ENCODE peak calls at places on chromosomes 4 and X, in five cellular contexts. U is IMR-90, Q is hepatocyte, F is osteoblast, G is neural progenitor cell. K is an unnamed sample.

GRCh38 chr4:107740950-107741701 is 21.1 kb upstream of the PAPSS1 start:
- DNase-seq in U (peak), Q (peak), F (peak), G (no peak), K (no peak)

GRCh38 chr4:5220028-5220427 is 168.7 kb downstream of the STK32B start:
- DNase-seq in U (peak), Q (peak), F (no peak), G (peak), K (peak)

GRCh38 chr4:118270492-118270891 is 82.3 kb downstream of the PRSS12 start:
- DNase-seq in U (peak), Q (peak), F (peak), G (peak), K (peak)

GRCh38 chr4:83114576-83114975 is at the start of gene PLAC8:
- DNase-seq in U (no peak), Q (peak), F (no peak), G (no peak), K (peak)

GRCh38 chr4:16227462-16227868 is 1.2 kb upstream of the TAPT1 start:
- DNase-seq in U (peak), Q (peak), F (peak), G (peak), K (peak)

GRCh38 chrX:24266996-24267395 is 46.9 kb downstream of the SUPT20HL2 start:
- DNase-seq in U (peak), Q (no peak), F (no peak), G (no peak), K (no peak)

GRCh38 chr4:151841107-151841506 is 80.3 kb upstream of the GATB start:
- DNase-seq in U (no peak), Q (no peak), F (no peak), G (no peak), K (no peak)

GRCh38 chr4:151169223-151169622 is 69.8 kb downstream of the RPS3A start:
- DNase-seq in U (peak), Q (peak), F (peak), G (peak), K (no peak)

GRCh38 chrX:68402094-68402493 is 31.2 kb downstream of the OPHN1 start:
- DNase-seq in U (no peak), Q (no peak), F (no peak), G (no peak), K (no peak)

GRCh38 chr4:2933566-2934076 is 29.6 kb downstream of the NOP14 start:
- DNase-seq in U (no peak), Q (no peak), F (peak), G (no peak), K (no peak)

DNA sequence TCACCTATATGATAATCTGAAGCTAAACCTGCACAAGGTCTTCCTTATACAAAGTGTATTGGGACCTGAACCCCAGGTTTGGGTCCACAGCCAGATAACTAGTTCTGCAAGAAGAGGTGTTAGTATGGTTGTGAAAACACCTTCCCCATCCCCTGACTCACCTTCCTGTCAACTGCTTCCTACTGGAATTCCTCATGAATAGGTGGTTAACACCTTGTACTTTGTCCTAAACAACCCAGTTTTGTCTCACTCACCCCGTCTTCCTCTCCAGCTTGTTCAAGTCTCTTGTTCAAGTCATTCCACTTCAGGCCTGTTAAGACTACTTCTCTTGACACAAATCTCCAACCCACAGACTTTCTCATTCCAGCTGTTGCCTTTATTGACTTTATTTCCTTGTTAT is 45.5 kb downstream of the CCNG2 start:
- DNase-seq in U (no peak), Q (peak), F (no peak), G (no peak), K (no peak)
- H3K4me2 ChIP-seq in U (no peak), Q (peak), F (no peak), G (no peak), K (no peak)

GRCh38 chr4:17339376-17339775 is 172.5 kb downstream of the QDPR start:
- DNase-seq in U (no peak), Q (no peak), F (no peak), G (no peak), K (no peak)

GRCh38 chr4:17336524-17336941 is 175.4 kb downstream of the QDPR start:
- DNase-seq in U (peak), Q (no peak), F (no peak), G (no peak), K (no peak)

GRCh38 chr4:17336986-17337385 is 174.9 kb downstream of the QDPR start:
- DNase-seq in U (no peak), Q (no peak), F (no peak), G (no peak), K (no peak)

GRCh38 chr4:17335371-17335770 is 176.5 kb downstream of the QDPR start:
- DNase-seq in U (no peak), Q (no peak), F (no peak), G (no peak), K (no peak)

DNA sequence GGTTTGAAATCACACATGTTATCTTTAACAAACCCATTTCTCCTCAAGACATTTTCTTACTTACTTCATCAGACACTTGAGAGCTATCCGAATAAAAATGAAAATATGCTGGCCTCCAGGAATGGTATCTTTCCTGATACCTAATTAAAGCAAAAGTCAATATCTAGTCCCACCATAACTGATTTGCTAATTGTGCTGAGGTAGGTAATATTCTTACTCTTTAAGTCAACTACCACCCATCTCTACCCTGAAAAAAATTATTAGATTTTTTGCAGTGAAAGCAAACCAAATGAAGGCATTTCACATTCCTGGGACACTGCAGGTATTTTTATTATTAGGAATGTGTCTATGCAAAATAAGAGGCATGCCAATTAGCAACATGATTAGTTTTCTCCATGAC is 175.8 kb downstream of the QDPR start:
- DNase-seq in U (no peak), Q (no peak), F (no peak), G (no peak), K (no peak)
- H3K27ac ChIP-seq in U (no peak), Q (no peak), F (no peak), G (no peak), K (no peak)

DNA sequence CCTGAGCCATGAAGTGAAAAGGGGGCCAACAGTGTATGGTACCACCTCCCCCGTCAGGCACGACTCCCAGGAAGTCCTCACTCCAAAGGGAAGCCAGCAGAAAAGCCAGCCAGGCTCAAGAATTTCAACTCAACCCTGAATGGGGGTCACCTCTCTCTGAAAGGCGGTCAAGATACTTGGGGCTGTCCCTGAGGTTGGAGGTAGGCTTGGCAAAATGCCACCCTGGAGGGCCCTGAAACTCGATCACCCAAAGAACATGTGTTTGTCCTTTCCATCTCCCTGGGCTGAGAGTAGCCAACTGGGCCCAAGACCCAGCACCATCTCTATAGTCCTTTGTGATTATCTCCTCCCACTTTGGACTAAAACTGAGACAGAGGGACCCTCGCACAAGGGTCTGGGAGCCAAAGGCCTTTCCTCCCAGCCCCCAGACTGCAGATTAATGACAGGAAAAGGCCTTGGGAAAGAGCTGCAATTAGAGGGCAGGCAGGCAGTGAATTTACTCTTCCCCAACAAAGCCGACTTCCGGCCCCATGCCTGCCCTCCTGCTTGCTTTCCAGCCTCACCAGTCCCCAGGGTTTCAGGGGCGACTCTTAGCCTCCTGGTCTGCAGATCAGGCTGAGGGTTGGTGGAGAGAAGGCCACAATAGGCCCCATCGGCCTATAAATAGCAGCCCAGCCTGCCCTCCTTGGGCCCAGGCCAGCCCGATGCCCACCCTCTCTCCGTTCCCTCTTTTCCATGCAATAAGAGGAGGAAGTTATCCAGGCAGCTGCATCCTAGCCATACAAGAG is 5.6 kb downstream of the SASH3 start:
- DNase-seq in U (no peak), Q (no peak), F (peak), G (no peak), K (no peak)
- H3K4me2 ChIP-seq in U (no peak), Q (no peak), F (no peak), G (no peak), K (no peak)

DNA sequence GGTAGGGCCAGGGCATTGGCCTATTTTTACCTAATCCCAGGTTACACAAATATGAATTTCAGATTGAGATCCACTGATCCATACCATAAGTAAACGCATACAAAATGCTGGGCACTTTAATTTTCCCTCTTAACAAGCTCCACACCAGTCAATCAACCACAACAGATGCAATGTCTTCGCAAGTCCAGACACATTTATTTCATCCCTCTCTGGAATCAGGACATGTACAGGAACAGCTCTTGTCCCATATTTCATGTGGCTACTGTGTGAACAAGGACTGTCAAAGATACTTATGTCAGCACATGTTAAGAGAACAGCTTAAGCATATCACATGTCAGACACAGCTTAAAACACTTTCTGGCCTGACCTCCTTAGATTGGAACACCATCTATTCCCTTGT is 145.9 kb downstream of the PPP3CA start:
- DNase-seq in U (no peak), Q (no peak), F (no peak), G (no peak), K (no peak)
- H3K27ac ChIP-seq in U (no peak), Q (no peak), F (peak), G (no peak), K (no peak)

GRCh38 chr4:54107951-54108740 is 8.2 kb downstream of the GSX2 start:
- DNase-seq in U (no peak), Q (no peak), F (no peak), G (peak), K (peak)
- H3K4me2 ChIP-seq in U (no peak), Q (peak), F (peak), G (peak), K (peak)

GRCh38 chr4:143402776-143403550 is 66.3 kb downstream of the GAB1 start:
- DNase-seq in U (no peak), Q (no peak), F (no peak), G (no peak), K (no peak)

GRCh38 chr4:143406523-143406922 is 69.8 kb downstream of the GAB1 start:
- DNase-seq in U (no peak), Q (peak), F (peak), G (no peak), K (no peak)

GRCh38 chr4:143405197-143405730 is 68.6 kb downstream of the GAB1 start:
- DNase-seq in U (no peak), Q (no peak), F (no peak), G (no peak), K (no peak)

GRCh38 chr4:143404555-143404954 is 67.9 kb downstream of the GAB1 start:
- DNase-seq in U (no peak), Q (no peak), F (no peak), G (no peak), K (no peak)

DNA sequence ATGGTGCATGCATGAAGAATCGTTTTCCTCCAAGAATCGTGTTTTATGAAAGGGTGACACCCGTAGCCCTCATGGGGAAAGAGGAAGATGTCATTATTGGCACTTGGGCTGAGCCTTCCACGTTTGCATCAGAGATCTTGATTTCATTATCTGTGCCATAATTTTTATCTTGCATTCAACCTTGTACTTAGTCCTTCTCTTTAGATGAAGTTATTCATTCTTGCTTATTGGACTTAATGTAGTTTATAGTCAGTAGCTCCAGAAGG is 66.8 kb downstream of the GAB1 start:
- DNase-seq in U (no peak), Q (no peak), F (no peak), G (no peak), K (no peak)
- H3K27ac ChIP-seq in U (no peak), Q (no peak), F (no peak), G (no peak), K (no peak)

GRCh38 chr4:108830509-108831244 is 67.8 kb upstream of the ETNPPL start:
- DNase-seq in U (peak), Q (peak), F (no peak), G (no peak), K (no peak)

GRCh38 chr4:108828620-108829019 is 65.8 kb upstream of the ETNPPL start:
- DNase-seq in U (no peak), Q (peak), F (no peak), G (no peak), K (no peak)

GRCh38 chr4:108833041-108833440 is 70.2 kb upstream of the ETNPPL start:
- DNase-seq in U (peak), Q (peak), F (no peak), G (peak), K (no peak)

GRCh38 chr4:108834167-108834566 is 71.3 kb upstream of the ETNPPL start:
- DNase-seq in U (peak), Q (no peak), F (peak), G (no peak), K (no peak)

DNA sequence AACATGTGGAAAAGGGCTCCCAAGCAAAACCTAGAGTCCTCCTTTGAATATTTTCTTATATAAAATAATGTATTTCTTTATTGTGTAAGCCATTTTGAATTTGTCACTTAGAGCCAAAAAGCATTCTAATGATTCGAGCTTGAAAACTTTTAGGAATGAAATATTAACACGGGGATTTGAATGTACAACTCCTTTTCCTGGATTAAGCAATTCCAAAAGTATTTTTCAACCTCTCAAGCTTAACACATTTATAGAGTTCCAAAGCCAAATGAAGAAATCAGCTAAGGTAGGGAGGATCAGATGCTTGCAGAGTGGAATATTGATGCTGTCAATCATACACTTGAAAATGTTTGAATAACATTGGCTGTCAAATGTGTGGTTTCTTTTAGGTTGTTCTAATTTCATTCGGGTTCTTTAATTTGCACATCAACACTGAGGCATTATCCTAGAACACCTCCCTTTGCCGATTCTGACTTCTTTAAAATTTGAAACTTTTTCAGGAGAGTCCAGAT is 67.2 kb upstream of the ETNPPL start:
- DNase-seq in U (no peak), Q (no peak), F (no peak), G (no peak), K (no peak)
- H3K4me2 ChIP-seq in U (no peak), Q (no peak), F (no peak), G (no peak), K (no peak)

GRCh38 chrX:139647597-139647996 is 60.4 kb downstream of the MCF2 start:
- DNase-seq in U (no peak), Q (no peak), F (no peak), G (no peak), K (no peak)

GRCh38 chrX:139640259-139640658 is 67.7 kb downstream of the MCF2 start:
- DNase-seq in U (no peak), Q (no peak), F (no peak), G (no peak), K (no peak)

GRCh38 chrX:139639253-139639652 is 68.7 kb downstream of the MCF2 start:
- DNase-seq in U (no peak), Q (no peak), F (no peak), G (no peak), K (no peak)

DNA sequence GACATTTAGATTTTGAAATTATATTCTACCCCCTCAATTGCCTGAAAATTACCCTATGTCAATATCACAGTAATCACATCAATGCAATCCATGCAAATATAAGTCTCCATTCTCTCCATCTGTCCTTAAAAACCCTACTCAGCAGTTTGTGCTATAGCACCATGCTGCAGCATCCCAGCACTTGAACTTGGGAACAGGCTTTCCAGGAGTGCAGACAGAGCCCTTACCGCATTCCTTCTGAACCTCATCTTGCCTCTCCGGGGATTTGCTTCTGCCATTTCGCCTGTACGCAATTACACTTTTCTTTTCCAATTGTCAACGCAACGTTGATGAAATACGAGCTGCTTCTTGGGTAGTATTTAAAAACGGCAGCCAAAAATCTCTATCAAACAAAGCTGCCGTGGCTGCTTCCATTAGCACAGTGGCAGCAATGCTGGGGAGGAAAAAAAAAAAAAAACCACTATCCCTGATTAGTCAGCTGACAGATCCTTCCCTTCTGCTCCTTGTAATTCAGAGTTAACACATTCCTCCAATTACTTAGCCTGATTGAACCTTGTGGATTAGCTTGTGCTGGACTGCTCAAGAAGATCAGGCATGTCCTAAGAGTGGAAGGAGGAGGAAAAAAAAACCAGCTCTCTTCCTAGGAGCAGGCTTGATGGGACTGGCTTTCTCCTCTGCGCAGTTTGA is 65.6 kb downstream of the MCF2 start:
- DNase-seq in U (no peak), Q (no peak), F (no peak), G (peak), K (peak)
- H3K27ac ChIP-seq in U (no peak), Q (no peak), F (no peak), G (no peak), K (no peak)

GRCh38 chr4:80173841-80174240 is 23.5 kb upstream of the PRDM8 start:
- DNase-seq in U (peak), Q (no peak), F (no peak), G (no peak), K (no peak)

GRCh38 chr4:80173387-80173786 is 23.9 kb upstream of the PRDM8 start:
- DNase-seq in U (peak), Q (no peak), F (peak), G (peak), K (no peak)

GRCh38 chr4:80172203-80172602 is 25.1 kb upstream of the PRDM8 start:
- DNase-seq in U (no peak), Q (no peak), F (no peak), G (no peak), K (no peak)

GRCh38 chr4:80171251-80171650 is 26.1 kb upstream of the PRDM8 start:
- DNase-seq in U (peak), Q (no peak), F (peak), G (no peak), K (no peak)

GRCh38 chr4:80171656-80172055 is 25.6 kb upstream of the PRDM8 start:
- DNase-seq in U (no peak), Q (no peak), F (no peak), G (no peak), K (no peak)
- H3K4me2 ChIP-seq in U (no peak), Q (no peak), F (peak), G (no peak), K (no peak)

GRCh38 chr4:10605746-10606482 is 78.7 kb downstream of the CLNK start:
- DNase-seq in U (peak), Q (no peak), F (no peak), G (no peak), K (no peak)
- H3K27ac ChIP-seq in U (peak), Q (no peak), F (peak), G (no peak), K (no peak)

K was measured in GM23338.